ENCODE peak calls at places on chromosomes 11 and 22, in four cellular contexts. X is endothelial cell of umbilical vein, M is uterus, A is fibroblast of pulmonary artery. F is an unnamed sample.

GRCh38 chr22:49589301-49589700 is 238.4 kb downstream of the BRD1 start:
- DNase-seq in X (no peak), M (no peak), A (no peak), F (no peak)

GRCh38 chr11:1448166-1448825 is 38.3 kb downstream of the MOB2 start:
- DNase-seq in M (no peak), A (no peak), X (no peak), F (no peak)

GRCh38 chr11:995752-996420 is 40.6 kb downstream of the MUC6 start:
- DNase-seq in M (peak), A (peak), X (no peak), F (no peak)

GRCh38 chr11:71428861-71429435 is 19.2 kb downstream of the DHCR7 start:
- DNase-seq in X (no peak), A (peak), M (no peak), F (no peak)

GRCh38 chr22:18057568-18058209 is 20.1 kb upstream of the PEX26 start:
- DNase-seq in X (peak), A (peak), M (peak), F (no peak)

GRCh38 chr11:111213256-111213655 is 32.3 kb upstream of the POU2AF2 start:
- DNase-seq in M (no peak), X (no peak), A (no peak), F (no peak)

GRCh38 chr11:19628018-19628417 is 84.6 kb upstream of the NAV2 start:
- DNase-seq in M (peak), A (peak), X (peak), F (no peak)

GRCh38 chr11:36372101-36372767 is 76.1 kb downstream of the PRR5L start:
- DNase-seq in A (peak), M (no peak), X (no peak), F (no peak)

GRCh38 chr11:7579226-7579825 is 65.5 kb downstream of the PPFIBP2 start:
- DNase-seq in X (no peak), A (peak), M (peak), F (no peak)

GRCh38 chr22:46748948-46749681 is 11.1 kb upstream of the CERK start:
- DNase-seq in X (peak), A (peak), M (no peak), F (peak)

GRCh38 chr11:72591785-72592490 is 82.3 kb downstream of the PDE2A start:
- DNase-seq in A (no peak), X (no peak), M (no peak), F (peak)

GRCh38 chr11:113084297-113084696 is 123.1 kb downstream of the NCAM1 start:
- DNase-seq in M (no peak), A (no peak), X (no peak), F (no peak)

GRCh38 chr22:19873960-19874306 is 19.3 kb upstream of the GNB1L start:
- DNase-seq in X (no peak), A (no peak), M (peak), F (no peak)

GRCh38 chr22:17095538-17095937 is 10.7 kb downstream of the IL17RA start:
- DNase-seq in M (no peak), A (no peak), X (no peak), F (no peak)

GRCh38 chr11:124863826-124864165 is 1.4 kb upstream of the ROBO3 start:
- DNase-seq in A (no peak), M (no peak), X (no peak), F (no peak)

GRCh38 chr11:120925944-120926343 is 98.0 kb upstream of the TBCEL start:
- DNase-seq in A (no peak), X (no peak), M (no peak), F (no peak)

GRCh38 chr11:99585606-99586005 is 564.9 kb downstream of the CNTN5 start:
- DNase-seq in M (no peak), X (no peak), A (no peak), F (no peak)

GRCh38 chr22:21984793-21985192 is 2.2 kb upstream of the TOP3B start:
- DNase-seq in M (no peak), X (peak), A (peak), F (no peak)

GRCh38 chr11:134008593-134008992 is 51.8 kb upstream of the IGSF9B start:
- DNase-seq in X (no peak), M (no peak), A (no peak), F (no peak)

GRCh38 chr11:112315057-112315720 is 54.5 kb upstream of the PLET1 start:
- DNase-seq in X (no peak), A (no peak), M (no peak), F (peak)

GRCh38 chr11:125451400-125452124 is 44.5 kb downstream of the FEZ1 start:
- DNase-seq in A (peak), X (peak), M (peak), F (no peak)

GRCh38 chr11:109849946-109850345 is 243.2 kb upstream of the ZC3H12C start:
- DNase-seq in A (no peak), M (no peak), X (no peak), F (no peak)

GRCh38 chr11:121113611-121114010 is 12.6 kb downstream of the TECTA start:
- DNase-seq in X (no peak), A (no peak), M (no peak), F (no peak)

GRCh38 chr22:39580795-39581194 is 10.2 kb downstream of the CACNA1I start:
- DNase-seq in X (no peak), M (no peak), A (no peak), F (no peak)

GRCh38 chr11:26842458-26842841 is 120.6 kb upstream of the SLC5A12 start:
- DNase-seq in A (peak), M (peak), X (no peak), F (no peak)

GRCh38 chr11:75554258-75555022 is 7.6 kb upstream of the SERPINH1 start:
- DNase-seq in M (peak), X (peak), A (peak), F (no peak)

GRCh38 chr11:34317038-34317360 is 40.8 kb downstream of the ABTB2 start:
- DNase-seq in X (no peak), M (no peak), A (no peak), F (no peak)

GRCh38 chr11:19553683-19554333 is 158.8 kb upstream of the NAV2 start:
- DNase-seq in M (peak), X (peak), A (peak), F (peak)

GRCh38 chr11:115389790-115390189 is 114.4 kb downstream of the CADM1 start:
- DNase-seq in M (no peak), X (no peak), A (no peak), F (no peak)

GRCh38 chr22:46657655-46657953 is 37.4 kb downstream of the GRAMD4 start:
- DNase-seq in A (no peak), X (no peak), M (no peak), F (no peak)

GRCh38 chr11:60133917-60134316 is 45.5 kb downstream of the MS4A2 start:
- DNase-seq in M (no peak), A (no peak), X (no peak), F (no peak)
- H3K4me3 ChIP-seq in M (no peak), A (no peak), X (no peak), F (no peak)

DNA sequence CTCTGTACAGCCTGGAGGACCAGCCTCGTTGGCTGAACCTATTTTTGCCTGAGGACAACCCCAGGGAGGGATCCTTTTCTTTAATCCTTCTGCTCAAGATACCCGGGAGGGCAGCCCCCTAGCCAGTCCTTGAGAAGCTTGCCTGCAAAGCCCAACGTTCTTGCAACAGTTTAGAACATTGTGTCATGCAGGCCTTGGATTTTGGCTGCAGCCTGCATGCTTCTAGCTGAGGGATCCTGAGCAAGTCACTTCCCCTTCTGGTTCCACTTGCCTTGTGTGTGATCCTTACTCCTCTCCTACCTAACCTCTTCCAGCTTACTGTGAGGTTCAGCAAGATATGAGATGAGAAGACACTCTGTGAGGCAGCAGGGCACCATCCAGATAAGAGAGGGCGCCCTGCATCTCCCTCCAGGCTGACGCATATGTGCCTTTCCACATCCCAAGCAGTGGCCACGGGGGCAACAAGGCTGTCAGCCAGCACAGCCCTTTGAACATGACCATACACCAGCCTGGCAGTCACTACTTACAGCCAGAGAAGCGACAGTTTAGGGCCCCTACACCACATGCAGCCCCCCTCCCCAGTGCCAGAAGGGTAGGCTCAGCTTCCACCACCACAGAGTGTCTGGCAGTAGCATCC is 76.1 kb downstream of the C11orf58 start:
- DNase-seq in M (no peak), X (no peak), A (no peak), F (no peak)
- H3K4me3 ChIP-seq in M (no peak), X (no peak), A (no peak), F (no peak)

GRCh38 chr22:27774200-27774599 is 27.4 kb downstream of the MN1 start:
- DNase-seq in X (no peak), A (no peak), M (no peak), F (no peak)

GRCh38 chr22:27775087-27775697 is 26.4 kb downstream of the MN1 start:
- DNase-seq in M (no peak), X (no peak), A (no peak), F (no peak)

GRCh38 chr22:27777128-27777527 is 24.4 kb downstream of the MN1 start:
- DNase-seq in X (no peak), A (no peak), M (no peak), F (no peak)

GRCh38 chr22:27776410-27776958 is 25.1 kb downstream of the MN1 start:
- DNase-seq in A (no peak), M (no peak), X (no peak), F (no peak)

DNA sequence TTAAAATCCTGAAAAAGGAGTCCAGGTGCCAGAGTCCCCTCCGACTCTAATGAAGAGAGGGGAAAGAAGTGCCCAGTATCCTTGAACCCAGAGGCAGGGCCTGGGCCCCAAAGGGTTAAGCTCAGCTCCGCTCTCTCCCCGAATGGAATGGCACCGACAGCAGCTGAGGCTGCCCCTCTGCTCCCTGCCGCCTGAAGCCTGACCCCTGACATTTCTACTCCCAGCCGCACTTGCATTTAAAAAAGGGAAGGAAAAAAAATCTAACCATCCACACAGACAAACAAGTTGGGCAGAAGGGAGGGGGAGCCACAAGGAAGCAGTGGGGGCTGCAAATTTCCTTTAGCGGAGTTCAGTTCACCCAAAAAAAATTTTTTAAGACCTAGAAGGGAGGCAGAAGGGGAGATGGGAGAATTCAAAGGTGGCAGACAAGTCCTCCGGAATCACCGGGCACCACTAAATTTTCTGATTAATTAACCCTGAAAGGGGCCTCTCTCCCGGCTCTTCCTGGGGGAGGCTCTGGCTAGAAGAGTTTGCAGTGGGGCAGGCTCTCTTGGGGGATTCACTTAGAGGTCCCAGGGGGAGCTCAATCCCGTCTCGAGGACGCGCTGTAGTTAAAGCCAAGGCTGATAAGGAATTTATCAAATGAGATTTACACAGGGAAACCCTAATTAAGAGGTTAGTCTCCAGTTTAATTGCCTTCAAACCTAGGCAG is 25.7 kb downstream of the MN1 start:
- DNase-seq in M (no peak), A (no peak), X (no peak), F (no peak)
- H3K4me3 ChIP-seq in M (no peak), A (no peak), X (no peak), F (no peak)

DNA sequence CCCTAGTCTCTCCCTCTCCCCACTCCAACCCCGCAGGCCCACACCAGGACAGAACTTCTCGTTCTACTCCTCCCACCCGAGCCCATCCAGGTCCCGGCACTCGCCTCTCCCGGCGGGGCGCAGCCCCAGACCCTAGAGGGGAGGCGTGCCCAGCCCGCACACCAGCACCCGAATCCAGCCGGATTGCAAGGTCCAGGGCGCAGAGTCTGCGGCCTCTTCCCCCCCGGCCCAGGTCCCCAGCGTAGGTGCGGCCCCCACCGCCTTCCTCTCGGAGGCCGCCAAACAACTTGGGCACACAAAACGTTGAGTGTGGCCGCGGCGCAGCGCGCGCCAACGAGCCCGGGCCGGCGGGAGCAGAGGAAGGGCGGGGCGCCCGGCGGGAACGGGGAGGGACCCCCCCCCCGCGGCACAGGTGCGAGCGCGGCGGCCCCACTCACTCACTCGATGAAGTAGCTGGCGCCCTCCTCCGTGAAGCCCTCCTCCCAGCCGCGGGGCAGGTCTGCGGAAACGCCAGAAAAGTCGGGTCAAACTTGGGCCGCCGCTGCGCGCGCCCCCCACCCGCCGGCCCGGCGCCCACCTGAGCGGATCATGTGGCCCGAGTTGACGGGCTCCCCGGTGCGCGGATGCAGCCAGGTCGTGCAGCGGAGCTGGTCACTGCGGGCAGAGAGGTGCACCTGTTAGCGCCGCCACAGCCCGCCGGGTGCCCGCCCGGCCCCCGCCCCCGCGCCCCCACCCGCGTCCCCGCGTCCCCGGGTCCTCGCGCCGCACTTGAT is 480 bp downstream of the PLEKHA7 start:
- DNase-seq in A (no peak), X (no peak), M (no peak), F (no peak)
- H3K4me3 ChIP-seq in A (peak), X (peak), M (peak), F (peak)

DNA sequence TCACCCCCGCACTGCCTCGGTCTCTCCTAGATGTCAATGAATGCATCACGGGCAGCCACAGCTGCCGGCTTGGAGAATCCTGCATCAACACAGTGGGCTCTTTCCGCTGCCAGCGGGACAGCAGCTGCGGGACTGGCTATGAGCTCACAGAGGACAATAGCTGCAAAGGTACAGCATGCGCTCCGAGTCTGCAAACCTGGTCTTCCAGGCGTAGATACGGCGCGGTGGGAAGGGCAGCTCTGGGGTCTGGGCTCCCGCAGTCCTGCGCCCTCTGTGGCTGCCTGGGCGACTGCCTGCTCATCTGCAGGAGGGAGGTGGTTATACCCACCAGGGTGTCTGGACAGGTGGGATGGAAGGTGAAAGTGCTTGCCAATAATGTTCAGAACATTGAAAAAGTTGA is 31.0 kb downstream of the FBLN1 start:
- DNase-seq in X (no peak), A (no peak), M (no peak), F (no peak)
- H3K4me3 ChIP-seq in X (no peak), A (no peak), M (no peak), F (no peak)

DNA sequence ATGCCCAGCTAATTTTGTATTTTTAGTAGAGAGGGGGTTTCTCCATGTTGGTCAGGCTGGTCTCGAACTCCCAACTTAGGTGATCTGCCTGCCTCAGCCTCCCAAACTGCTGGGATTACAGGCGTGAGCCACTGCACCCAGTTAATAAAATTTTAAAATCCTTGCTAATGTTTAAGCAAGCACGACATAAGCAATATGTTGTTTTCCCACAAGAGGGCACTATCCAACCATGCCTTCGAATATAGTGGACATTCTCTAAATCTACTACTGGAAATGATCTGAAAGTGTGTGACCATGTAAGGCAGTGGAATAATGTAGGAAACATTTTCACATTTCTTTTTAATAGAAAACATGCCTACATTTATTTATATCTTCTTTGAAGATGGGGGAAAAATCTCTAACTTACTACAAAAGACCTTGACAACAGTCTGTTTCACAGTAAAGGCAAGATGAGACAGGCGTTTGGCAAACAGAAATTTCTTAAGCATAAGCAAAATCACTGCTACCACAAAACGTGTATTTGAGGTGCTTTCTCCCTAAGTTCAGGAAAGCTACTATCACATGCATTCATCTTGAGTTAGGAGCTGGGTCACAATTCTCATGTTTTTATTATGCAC is 38.2 kb downstream of the PITPNB start:
- DNase-seq in M (peak), A (peak), X (peak), F (peak)
- H3K4me3 ChIP-seq in M (no peak), A (no peak), X (no peak), F (no peak)

F was measured in naive thymus-derived CD4-positive, alpha-beta T cell.